ENCODE peak calls at places on chromosomes 11 and 22, in six cellular contexts. K is activated T-cell treated with anti-CD3 and anti-CD28 coated beads, Interleukin-2, amount 50 U/mL, for 1 hour; X is cerebellum; G is GF-D8; L is transverse colon; T is substantia nigra. P is an unnamed sample.

GRCh38 chr11:6404341-6405038 is 14.2 kb downstream of the SMPD1 start:
- DNase-seq in X (peak), T (peak), G (no peak), L (no peak), K (no peak), P (peak)

GRCh38 chr22:23365524-23365923 is 185.2 kb downstream of the BCR start:
- DNase-seq in X (no peak), K (no peak), G (no peak), T (no peak), L (no peak), P (no peak)

GRCh38 chr11:130644187-130644586 is 195.7 kb downstream of the ADAMTS15 start:
- DNase-seq in T (no peak), X (no peak), L (peak), K (no peak), G (no peak), P (no peak)

GRCh38 chr11:26134481-26135355 is 197.2 kb upstream of the ANO3 start:
- DNase-seq in K (no peak), G (no peak), X (peak), T (no peak), L (no peak), P (peak)

GRCh38 chr11:110833033-110833484 is 120.8 kb upstream of the ARHGAP20 start:
- DNase-seq in G (no peak), K (no peak), T (no peak), L (no peak), X (no peak), P (no peak)

GRCh38 chr11:134355656-134356055 is 23.9 kb downstream of the GLB1L2 start:
- DNase-seq in G (no peak), X (no peak), K (no peak), T (no peak), L (no peak), P (no peak)

GRCh38 chr11:125257185-125257584 is 92.6 kb downstream of the PKNOX2 start:
- DNase-seq in L (no peak), T (no peak), X (peak), G (no peak), K (no peak), P (peak)

GRCh38 chr11:100810666-100811065 is 123.6 kb downstream of the ARHGAP42 start:
- DNase-seq in T (no peak), G (no peak), L (no peak), X (no peak), K (no peak), P (no peak)

GRCh38 chr11:17846852-17847453 is 112.4 kb downstream of the KCNC1 start:
- DNase-seq in K (no peak), G (no peak), T (no peak), X (peak), L (no peak), P (peak)

GRCh38 chr11:34051349-34052035 is at the start of gene CAPRIN1:
- DNase-seq in L (peak), T (peak), G (peak), K (peak), X (peak), P (peak)

GRCh38 chr11:17515443-17516176 is 28.6 kb downstream of the USH1C start:
- DNase-seq in T (no peak), L (no peak), K (no peak), G (no peak), X (no peak), P (no peak)

GRCh38 chr22:21840236-21840823 is 27.1 kb downstream of the MAPK1 start:
- DNase-seq in L (no peak), T (no peak), G (no peak), K (no peak), X (no peak), P (no peak)

P was measured in cerebellar cortex.